ENCODE peak calls at places on chromosomes 11 and 22, in ten cellular contexts. X is DND-41; D is stimulated activated CD4-positive, alpha-beta T cell treated with anti-CD3 and anti-CD28 coated beads, TNF-alpha, amount 100 ng/mL, for 24 hours; O is ELR; P is Peyer's patch; S is hepatocyte; M is NCI-H1930; W is T-helper 1 cell; A is activated CD4-positive, CD25-positive, alpha-beta regulatory T cell treated with anti-CD3 and anti-CD28 coated beads, Interleukin-2, amount 50 U/mL, for 72 hours; E is activated naive CD8-positive, alpha-beta T cell treated with anti-CD3 and anti-CD28 coated beads, Interleukin-2, amount 50 U/mL, for 24 hours. Q is an unnamed sample.

GRCh38 chr22:27474112-27474571 is 327.4 kb downstream of the MN1 start:
- DNase-seq in X (no peak), A (no peak), O (no peak), D (no peak), E (no peak), M (no peak), P (no peak), W (no peak), S (no peak), Q (no peak)

GRCh38 chr11:2093575-2094353 is 45.4 kb downstream of the IGF2 start:
- DNase-seq in S (no peak), X (no peak), W (no peak), E (no peak), O (no peak), D (no peak), M (no peak), P (no peak), A (peak; percentile 19), Q (no peak)

GRCh38 chr11:85826096-85826855 is 15.3 kb upstream of the SYTL2 start:
- DNase-seq in O (peak; percentile 53), M (no peak), X (no peak), A (no peak), S (peak; percentile 40), D (no peak), W (peak; percentile 17), P (no peak), E (peak; percentile 22), Q (no peak)

GRCh38 chr11:76085321-76085720 is 121.0 kb downstream of the WNT11 start:
- DNase-seq in A (no peak), O (no peak), P (no peak), M (no peak), S (no peak), X (no peak), D (no peak), W (no peak), E (no peak), Q (no peak)

GRCh38 chr11:102421262-102421661 is 31.3 kb downstream of the TMEM123 start:
- DNase-seq in W (no peak), O (no peak), M (peak; percentile 76), D (no peak), E (no peak), S (no peak), P (no peak), X (peak; percentile 51), A (no peak), Q (no peak)

GRCh38 chr11:66561975-66562248 is 6.5 kb downstream of the CTSF start:
- DNase-seq in P (no peak), D (no peak), A (no peak), E (no peak), S (no peak), X (no peak), M (no peak), O (no peak), W (no peak), Q (no peak)

GRCh38 chr11:87033561-87033960 is 4.2 kb upstream of the TMEM135 start:
- DNase-seq in W (no peak), O (no peak), M (no peak), P (no peak), S (no peak), D (no peak), E (no peak), X (no peak), A (no peak), Q (no peak)

GRCh38 chr11:45333506-45333971 is 47.4 kb upstream of the SYT13 start:
- DNase-seq in X (no peak), W (no peak), E (no peak), A (no peak), D (no peak), M (no peak), P (no peak), S (peak; percentile 47), O (peak; percentile 55), Q (no peak)

GRCh38 chr22:49290711-49291110 is 537.0 kb downstream of the BRD1 start:
- DNase-seq in S (no peak), D (no peak), O (no peak), M (no peak), W (no peak), X (no peak), E (no peak), A (peak; percentile 2), P (no peak), Q (peak; percentile 38)

GRCh38 chr22:39471421-39472141 is 14.8 kb downstream of the MGAT3 start:
- DNase-seq in E (peak; percentile 18), A (no peak), W (no peak), X (no peak), S (peak; percentile 72), M (no peak), O (peak; percentile 65), D (no peak), P (peak; percentile 69), Q (no peak)

GRCh38 chr11:102476812-102477211 is 24.2 kb upstream of the TMEM123 start:
- DNase-seq in O (no peak), A (no peak), W (peak; percentile 64), P (peak; percentile 63), E (peak; percentile 42), X (no peak), D (no peak), S (peak; percentile 48), M (no peak), Q (no peak)

GRCh38 chr11:74748211-74749126 is at the start of gene RNF169:
- DNase-seq in A (peak; percentile 89), M (peak; percentile 80), D (peak; percentile 77), O (peak; percentile 98), X (peak; percentile 95), E (peak; percentile 88), S (peak; percentile 98), P (peak; percentile 92), W (peak; percentile 93), Q (peak; percentile 94)

GRCh38 chr11:2584812-2585565 is 114.8 kb downstream of the KCNQ1OT1 start:
- DNase-seq in A (peak; percentile 18), W (no peak), O (no peak), D (no peak), E (no peak), S (peak; percentile 3), P (no peak), X (peak; percentile 2), M (no peak), Q (peak; percentile 41)

GRCh38 chr22:19146215-19146968 is 1.9 kb upstream of the ESS2 start:
- DNase-seq in P (no peak), W (no peak), S (no peak), E (no peak), D (no peak), X (no peak), M (no peak), A (no peak), O (peak; percentile 17), Q (no peak)

GRCh38 chr11:121253951-121254350 is 38.6 kb upstream of the SC5D start:
- DNase-seq in A (no peak), O (no peak), E (no peak), M (no peak), D (no peak), X (no peak), W (no peak), S (no peak), P (no peak), Q (no peak)

GRCh38 chr11:69293819-69294505 is at the start of gene MYEOV:
- DNase-seq in P (peak; percentile 80), D (no peak), A (no peak), E (peak; percentile 59), M (no peak), W (peak; percentile 15), O (peak; percentile 66), X (peak; percentile 30), S (no peak), Q (no peak)

GRCh38 chr11:102216433-102217163 is 100.7 kb upstream of the BIRC3 start:
- DNase-seq in A (no peak), S (no peak), X (no peak), P (no peak), E (no peak), W (no peak), D (no peak), O (no peak), M (no peak), Q (no peak)

GRCh38 chr11:34161812-34162506 is 56.5 kb downstream of the NAT10 start:
- DNase-seq in E (peak; percentile 55), D (no peak), M (no peak), X (no peak), P (no peak), W (no peak), O (peak; percentile 45), S (no peak), A (peak; percentile 49), Q (no peak)

GRCh38 chr11:17443000-17443399 is 33.6 kb downstream of the ABCC8 start:
- DNase-seq in X (no peak), D (no peak), S (no peak), E (no peak), O (no peak), P (no peak), A (no peak), W (no peak), M (no peak), Q (no peak)

GRCh38 chr22:43796567-43796966 is 15.5 kb downstream of the EFCAB6 start:
- DNase-seq in W (no peak), X (no peak), D (no peak), O (peak; percentile 29), P (no peak), S (peak; percentile 75), A (no peak), M (no peak), E (no peak), Q (no peak)

GRCh38 chr11:5288108-5288911 is 13.4 kb downstream of the OR51B4 start:
- DNase-seq in M (no peak), W (no peak), D (no peak), P (no peak), A (no peak), X (no peak), E (no peak), O (peak; percentile 66), S (peak; percentile 11), Q (no peak)

GRCh38 chr11:84261707-84262106 is 975.5 kb upstream of the CCDC90B start:
- DNase-seq in E (no peak), X (no peak), P (no peak), W (no peak), A (no peak), D (no peak), S (peak; percentile 14), O (no peak), M (no peak), Q (no peak)

GRCh38 chr22:24525416-24526037 is 29.4 kb downstream of the GUCD1 start:
- DNase-seq in P (peak; percentile 85), W (peak; percentile 87), S (peak; percentile 83), D (peak; percentile 49), E (peak; percentile 82), X (peak; percentile 84), A (peak; percentile 80), O (peak; percentile 79), M (peak; percentile 30), Q (peak; percentile 91)

GRCh38 chr11:47502767-47503166 is 50.2 kb downstream of the CELF1 start:
- DNase-seq in W (no peak), E (no peak), M (no peak), S (no peak), O (no peak), X (no peak), A (no peak), D (no peak), P (no peak), Q (no peak)

GRCh38 chr22:45762545-45763235 is 91.1 kb downstream of the ATXN10 start:
- DNase-seq in X (no peak), A (no peak), S (no peak), D (no peak), O (no peak), E (no peak), M (no peak), W (no peak), P (no peak), Q (no peak)

GRCh38 chr11:127986073-127986472 is 601.3 kb downstream of the ETS1 start:
- DNase-seq in S (no peak), P (no peak), E (no peak), D (no peak), W (no peak), X (no peak), M (no peak), A (no peak), O (no peak), Q (no peak)

GRCh38 chr11:94139421-94139820 is 10.8 kb downstream of the PANX1 start:
- DNase-seq in E (no peak), W (no peak), P (no peak), A (no peak), D (no peak), S (no peak), X (no peak), O (no peak), M (no peak), Q (no peak)

GRCh38 chr11:94563176-94563847 is 3.9 kb upstream of the PIWIL4 start:
- DNase-seq in S (no peak), M (no peak), X (no peak), E (no peak), W (no peak), O (peak; percentile 73), P (no peak), D (no peak), A (no peak), Q (no peak)